ENCODE peak calls at places on chromosome 7, in five cellular contexts. H is activated effector memory CD4-positive, alpha-beta T cell treated with anti-CD3 and anti-CD28 coated beads, Interleukin-2, amount 50 U/mL, for 16 hours; Y is dorsolateral prefrontal cortex; N is activated CD4-positive, alpha-beta T cell treated with anti-CD3 and anti-CD28 coated beads for 24 hours; S is WTC11. O is an unnamed sample.

GRCh38 chr7:24980695-24981543 is 941 bp upstream of the OSBPL3 start:
- DNase-seq in S (no peak), N (no peak), H (peak), Y (no peak), O (peak)

GRCh38 chr7:40221836-40222235 is 87.0 kb downstream of the SUGCT start:
- DNase-seq in S (no peak), H (no peak), N (no peak), Y (no peak), O (no peak)

GRCh38 chr7:133602291-133602690 is 349.4 kb downstream of the EXOC4 start:
- DNase-seq in S (no peak), N (no peak), Y (no peak), H (no peak), O (no peak)

GRCh38 chr7:71633571-71634008 is 501.6 kb downstream of the GALNT17 start:
- DNase-seq in H (no peak), S (no peak), N (no peak), Y (no peak), O (peak)

GRCh38 chr7:155956977-155957376 is 144.7 kb upstream of the SHH start:
- DNase-seq in Y (no peak), S (no peak), N (no peak), H (no peak), O (no peak)

GRCh38 chr7:1403844-1404404 is 55.3 kb downstream of the MICALL2 start:
- DNase-seq in H (no peak), S (peak), N (no peak), Y (no peak), O (peak)

GRCh38 chr7:148286150-148286549 is 304.4 kb upstream of the C7orf33 start:
- DNase-seq in Y (no peak), H (no peak), S (no peak), N (no peak), O (peak)

GRCh38 chr7:108211382-108212201 is 81.4 kb upstream of the LAMB4 start:
- DNase-seq in N (no peak), S (peak), H (no peak), Y (no peak), O (no peak)

GRCh38 chr7:2967705-2968104 is 76.0 kb downstream of the CARD11 start:
- DNase-seq in Y (no peak), H (no peak), S (no peak), N (no peak), O (no peak)

GRCh38 chr7:103851357-103851756 is 138.1 kb downstream of the RELN start:
- DNase-seq in H (no peak), N (no peak), S (no peak), Y (no peak), O (peak)

GRCh38 chr7:36863901-36864701 is 139.8 kb upstream of the AOAH start:
- DNase-seq in N (no peak), Y (no peak), H (no peak), S (no peak), O (no peak)

GRCh38 chr7:150744041-150744656 is 6.9 kb downstream of the GIMAP5 start:
- DNase-seq in N (no peak), S (no peak), Y (no peak), H (no peak), O (no peak)

GRCh38 chr7:35492451-35493175 is 202.3 kb downstream of the HERPUD2 start:
- DNase-seq in Y (no peak), H (no peak), S (no peak), N (no peak), O (no peak)

GRCh38 chr7:102169651-102170416 is 116.8 kb upstream of the SH2B2 start:
- DNase-seq in N (no peak), Y (no peak), S (no peak), H (no peak), O (peak)

GRCh38 chr7:129188892-129189660 is 643 bp downstream of the SMO start:
- DNase-seq in N (no peak), Y (no peak), S (peak), H (no peak), O (no peak)

GRCh38 chr7:129262333-129262732 is 37.5 kb downstream of the AHCYL2 start:
- DNase-seq in S (no peak), N (no peak), Y (no peak), H (no peak), O (no peak)

GRCh38 chr7:67512481-67512880 is 515.8 kb downstream of the TYW1 start:
- DNase-seq in H (no peak), N (no peak), S (no peak), Y (no peak), O (no peak)

GRCh38 chr7:17696422-17696821 is 243.9 kb downstream of the SNX13 start:
- DNase-seq in Y (peak), S (no peak), N (no peak), H (no peak), O (no peak)

GRCh38 chr7:16778479-16778878 is 24.9 kb downstream of the TSPAN13 start:
- DNase-seq in N (no peak), H (no peak), S (no peak), Y (no peak), O (no peak)

GRCh38 chr7:33109758-33110238 is 594 bp upstream of the RP9 start:
- DNase-seq in N (no peak), H (no peak), S (no peak), Y (no peak), O (no peak)

GRCh38 chr7:449249-450019 is 70.2 kb downstream of the PDGFA start:
- DNase-seq in N (no peak), S (no peak), Y (no peak), H (no peak), O (peak)

GRCh38 chr7:121485457-121486243 is 89.5 kb upstream of the FAM3C start:
- DNase-seq in S (no peak), Y (peak), N (no peak), H (no peak), O (no peak)

GRCh38 chr7:23002698-23003097 is 11.2 kb downstream of the HYCC1 start:
- DNase-seq in H (no peak), S (no peak), Y (no peak), N (no peak), O (no peak)

GRCh38 chr7:101635484-101635883 is 6.4 kb upstream of the MYL10 start:
- DNase-seq in H (no peak), Y (no peak), N (no peak), S (no peak), O (peak)

GRCh38 chr7:117715784-117716445 is 157.3 kb downstream of the CTTNBP2 start:
- DNase-seq in S (peak), Y (no peak), N (no peak), H (no peak), O (peak)

GRCh38 chr7:1999278-1999984 is 233.3 kb downstream of the MAD1L1 start:
- DNase-seq in N (no peak), H (no peak), Y (no peak), S (no peak), O (peak)

GRCh38 chr7:98878365-98879197 is at the start of gene TRRAP:
- DNase-seq in Y (no peak), S (peak), H (peak), N (peak), O (peak)

O was measured in H7.